ENCODE peak calls at places on chromosomes 11 and 22, in eight cellular contexts. N is H1; X is activated T-cell treated with anti-CD3 and anti-CD28 coated beads for 4 hours; B is T-cell; A is stimulated activated effector memory CD8-positive, alpha-beta T cell treated with anti-CD3 and anti-CD28 coated beads, Interleukin-12 subunit alpha, Interleukin-12 subunit beta, amount 100 ng/mL, for 72 hours; W is activated CD4-positive, alpha-beta T cell treated with anti-CD3 and anti-CD28 coated beads, Interleukin-2, amount 10 ng/mL, durations not matched to agents 7 days and 5 days; J is stimulated activated CD8-positive, alpha-beta memory T cell treated with anti-CD3 and anti-CD28 coated beads, Interleukin-7, amount 100 ng/mL, for 1 hour; K is activated naive CD4-positive, alpha-beta T cell treated with anti-CD3 and anti-CD28 coated beads, Interleukin-2, amount 10 ng/mL, durations not matched to agents 7 days and 5 days. R is an unnamed sample.

GRCh38 chr11:8794126-8794525 is 111.5 kb downstream of the RPL27A start:
- DNase-seq in K (no peak), W (no peak), X (no peak), J (no peak), B (no peak), N (no peak), A (no peak), R (no peak)

GRCh38 chr11:128884703-128885338 is 6.3 kb upstream of the KCNJ5 start:
- DNase-seq in B (peak; percentile 52), N (no peak), W (peak; percentile 72), K (peak; percentile 67), J (no peak), A (peak; percentile 76), X (peak; percentile 48), R (peak; percentile 7)

GRCh38 chr11:72179049-72179803 is 12.7 kb upstream of the FOLR1 start:
- DNase-seq in W (no peak), A (no peak), J (no peak), K (no peak), X (no peak), B (no peak), N (no peak), R (no peak)

GRCh38 chr11:67668191-67668551 is 6.3 kb downstream of the ALDH3B2 start:
- DNase-seq in J (no peak), B (no peak), W (no peak), X (no peak), A (no peak), N (no peak), K (no peak), R (no peak)

GRCh38 chr11:23095650-23096049 is 235.4 kb upstream of the CCDC179 start:
- DNase-seq in X (no peak), K (no peak), N (no peak), B (no peak), W (no peak), J (no peak), A (no peak), R (no peak)

GRCh38 chr22:49457946-49458707 is 369.5 kb downstream of the BRD1 start:
- DNase-seq in B (no peak), A (no peak), N (no peak), K (no peak), W (no peak), J (no peak), X (no peak), R (no peak)

GRCh38 chr11:93577291-93577690 is 34.1 kb upstream of the SMCO4 start:
- DNase-seq in K (no peak), B (no peak), W (no peak), X (no peak), N (no peak), A (no peak), J (no peak), R (no peak)

GRCh38 chr11:86469491-86470388 is 95.1 kb downstream of the CCDC81 start:
- DNase-seq in B (no peak), A (no peak), W (no peak), X (no peak), J (no peak), N (no peak), K (no peak), R (no peak)